ENCODE peak calls at places on chromosomes 7 and 10, in five cellular contexts. O, H, A, F and W are unnamed samples.

GRCh38 chr10:47088656-47089354 is 177.6 kb downstream of the PTPN20 start:
- DNase-seq in A (no peak), O (no peak), H (no peak), F (no peak), W (no peak)

GRCh38 chr7:128831994-128832879 is 2.0 kb downstream of the FLNC start:
- DNase-seq in F (no peak), A (peak), O (peak), H (no peak), W (peak)

GRCh38 chr7:30232366-30232765 is 52.0 kb upstream of the ZNRF2 start:
- DNase-seq in A (no peak), F (no peak), O (no peak), H (no peak), W (no peak)

GRCh38 chr10:784759-785538 is 95.5 kb upstream of the DIP2C start:
- DNase-seq in F (peak), A (peak), H (peak), O (peak), W (peak)

GRCh38 chr10:88983206-88983605 is 7.4 kb upstream of the FAS start:
- DNase-seq in O (no peak), A (no peak), F (no peak), H (no peak), W (no peak)

GRCh38 chr7:40887099-40887498 is 752.3 kb downstream of the SUGCT start:
- DNase-seq in H (no peak), O (no peak), F (no peak), A (peak), W (no peak)

GRCh38 chr10:44864042-44864436 is 47.1 kb upstream of the TMEM72 start:
- DNase-seq in A (peak), O (no peak), H (peak), F (no peak), W (no peak)

GRCh38 chr7:92916751-92917369 is 80.5 kb upstream of the CDK6 start:
- DNase-seq in A (peak), H (no peak), O (no peak), F (no peak), W (no peak)

GRCh38 chr7:14635955-14636354 is 266.6 kb downstream of the DGKB start:
- DNase-seq in A (no peak), F (no peak), H (no peak), O (no peak), W (no peak)

GRCh38 chr7:33789871-33790270 is 115.5 kb upstream of the BMPER start:
- DNase-seq in A (no peak), O (no peak), F (no peak), H (no peak), W (no peak)

GRCh38 chr10:78847486-78847885 is 221.3 kb upstream of the ZMIZ1 start:
- DNase-seq in H (no peak), F (no peak), O (no peak), A (no peak), W (no peak)

GRCh38 chr7:29883462-29884398 is 77.4 kb downstream of the WIPF3 start:
- DNase-seq in O (no peak), F (no peak), A (no peak), H (no peak), W (no peak)

GRCh38 chr7:726084-726853 is at the start of gene DNAAF5:
- DNase-seq in A (peak), F (peak), O (peak), H (peak), W (peak)

GRCh38 chr10:124721295-124722052 is 22.7 kb downstream of the FAM53B start:
- DNase-seq in H (no peak), A (no peak), F (no peak), O (no peak), W (peak)

GRCh38 chr10:114307731-114308130 is 68.7 kb downstream of the VWA2 start:
- DNase-seq in A (no peak), H (no peak), F (no peak), O (no peak), W (peak)

GRCh38 chr7:76505168-76506080 is 4.9 kb upstream of the UPK3B start:
- DNase-seq in H (no peak), F (no peak), O (peak), A (no peak), W (peak)

GRCh38 chr7:121202834-121203233 is 126.0 kb upstream of the WNT16 start:
- DNase-seq in H (no peak), O (no peak), F (no peak), A (no peak), W (no peak)

GRCh38 chr7:100942038-100942774 is 7.1 kb upstream of the MUC3A start:
- DNase-seq in A (peak), F (peak), O (no peak), H (no peak), W (no peak)

GRCh38 chr10:44581996-44582395 is 197.1 kb upstream of the CXCL12 start:
- DNase-seq in H (no peak), A (peak), O (no peak), F (no peak), W (no peak)

GRCh38 chr10:5659702-5660528 is 6.5 kb downstream of the ASB13 start:
- DNase-seq in A (peak), H (peak), O (no peak), F (no peak), W (no peak)

GRCh38 chr10:131131726-131132561 is 179.6 kb downstream of the TCERG1L start:
- DNase-seq in H (no peak), O (peak), A (no peak), F (no peak), W (peak)

GRCh38 chr7:134351424-134351823 is 34.7 kb upstream of the SLC35B4 start:
- DNase-seq in H (no peak), F (no peak), A (no peak), O (no peak), W (no peak)

GRCh38 chr7:133572087-133572486 is 319.2 kb downstream of the EXOC4 start:
- DNase-seq in F (no peak), A (no peak), O (no peak), H (no peak), W (no peak)

GRCh38 chr7:2471396-2471795 is 4.8 kb downstream of the GRIFIN start:
- DNase-seq in O (no peak), A (no peak), F (no peak), H (no peak), W (no peak)

GRCh38 chr7:70919491-70920073 is 212.4 kb upstream of the GALNT17 start:
- DNase-seq in A (no peak), H (no peak), F (no peak), O (no peak), W (no peak)

GRCh38 chr7:110317699-110318265 is 773.1 kb upstream of the LRRN3 start:
- DNase-seq in O (no peak), F (peak), H (no peak), A (peak), W (no peak)

GRCh38 chr10:9796567-9796966 is 1221.1 kb upstream of the CELF2 start:
- DNase-seq in F (no peak), H (no peak), A (no peak), O (no peak), W (no peak)

GRCh38 chr7:84191842-84192241 is 2.7 kb downstream of the SEMA3A start:
- DNase-seq in F (no peak), O (no peak), A (no peak), H (no peak), W (no peak)

GRCh38 chr10:97904576-97904975 is 54.9 kb downstream of the GOLGA7B start:
- DNase-seq in F (no peak), A (no peak), H (no peak), O (no peak), W (no peak)

GRCh38 chr10:26801274-26801673 is 59.5 kb downstream of the ABI1 start:
- DNase-seq in O (no peak), A (no peak), F (no peak), H (no peak), W (no peak)

GRCh38 chr7:1679326-1679965 is 9.4 kb downstream of the ELFN1 start:
- DNase-seq in A (no peak), H (no peak), O (peak), F (no peak), W (no peak)

GRCh38 chr10:79136227-79137005 is 67.7 kb downstream of the ZMIZ1 start:
- DNase-seq in F (no peak), H (no peak), A (no peak), O (no peak), W (no peak)

GRCh38 chr10:120085386-120085785 is 192.9 kb downstream of the SEC23IP start:
- DNase-seq in F (no peak), O (no peak), A (no peak), H (no peak), W (no peak)